ENCODE peak calls at places on chromosomes 1 and 21, in four cellular contexts. One of them, this sample, is unnamed.

GRCh38 chr1:236150291-236150940 is 8.1 kb downstream of the GPR137B start:
- DNase-seq in IMR-90: no peak
- DNase-seq in H1: no peak
- DNase-seq in mesendoderm: no peak
- DNase-seq in this sample: no peak

GRCh38 chr1:99544328-99544727 is 101.6 kb upstream of the PALMD start:
- DNase-seq in IMR-90: peak
- DNase-seq in H1: no peak
- DNase-seq in mesendoderm: no peak
- DNase-seq in this sample: no peak

GRCh38 chr1:228084325-228084724 is 1.8 kb downstream of the ARF1 start:
- DNase-seq in IMR-90: peak
- DNase-seq in H1: no peak
- DNase-seq in mesendoderm: no peak
- DNase-seq in this sample: no peak

GRCh38 chr1:61083799-61084385 is 1.5 kb downstream of the NFIA start:
- DNase-seq in IMR-90: no peak
- DNase-seq in H1: no peak
- DNase-seq in mesendoderm: no peak
- DNase-seq in this sample: no peak

GRCh38 chr1:25140073-25140797 is 92.1 kb downstream of the SYF2 start:
- DNase-seq in IMR-90: no peak
- DNase-seq in H1: no peak
- DNase-seq in mesendoderm: peak
- DNase-seq in this sample: no peak

GRCh38 chr1:941588-942383 is 17.3 kb downstream of the NOC2L start:
- DNase-seq in IMR-90: peak
- DNase-seq in H1: no peak
- DNase-seq in mesendoderm: peak
- DNase-seq in this sample: peak

GRCh38 chr1:56180806-56181205 is 398.6 kb downstream of the PLPP3 start:
- DNase-seq in IMR-90: peak
- DNase-seq in H1: no peak
- DNase-seq in mesendoderm: no peak
- DNase-seq in this sample: no peak

GRCh38 chr1:208159542-208160258 is 84.5 kb downstream of the PLXNA2 start:
- DNase-seq in IMR-90: peak
- DNase-seq in H1: no peak
- DNase-seq in mesendoderm: peak
- DNase-seq in this sample: no peak

GRCh38 chr1:43799656-43800629 is 92.6 kb downstream of the ST3GAL3 start:
- DNase-seq in IMR-90: peak
- DNase-seq in H1: no peak
- DNase-seq in mesendoderm: no peak
- DNase-seq in this sample: no peak

GRCh38 chr21:45889961-45890360 is 91.6 kb upstream of the COL6A1 start:
- DNase-seq in IMR-90: no peak
- DNase-seq in H1: no peak
- DNase-seq in mesendoderm: no peak
- DNase-seq in this sample: no peak

DNA sequence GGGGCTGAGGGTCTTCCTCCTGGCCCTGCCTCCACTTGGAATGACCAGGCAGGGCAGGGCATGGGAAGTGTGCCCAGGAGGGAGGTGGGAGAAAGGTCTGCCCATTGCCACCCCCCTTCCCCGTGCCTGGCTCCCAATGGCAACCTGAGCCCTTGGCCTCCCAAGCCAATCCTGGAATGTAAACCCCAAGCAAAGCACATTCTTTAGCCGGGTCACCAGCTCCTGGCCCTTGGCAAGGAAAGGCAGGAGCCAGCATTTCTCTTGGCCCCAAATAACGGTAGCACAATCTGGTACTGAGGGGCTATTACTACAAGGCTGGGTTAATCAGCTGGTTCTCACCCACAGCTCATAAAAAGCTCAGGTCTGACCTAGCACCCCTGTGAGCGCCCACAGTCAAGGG is 6.9 kb upstream of the NUAK2 start:
- DNase-seq in IMR-90: no peak
- DNase-seq in H1: no peak
- DNase-seq in mesendoderm: no peak
- DNase-seq in this sample: no peak
- H2BK15ac ChIP-seq in IMR-90: peak
- H2BK15ac ChIP-seq in H1: no peak
- H2BK15ac ChIP-seq in mesendoderm: no peak
- H2BK15ac ChIP-seq in this sample: no peak

DNA sequence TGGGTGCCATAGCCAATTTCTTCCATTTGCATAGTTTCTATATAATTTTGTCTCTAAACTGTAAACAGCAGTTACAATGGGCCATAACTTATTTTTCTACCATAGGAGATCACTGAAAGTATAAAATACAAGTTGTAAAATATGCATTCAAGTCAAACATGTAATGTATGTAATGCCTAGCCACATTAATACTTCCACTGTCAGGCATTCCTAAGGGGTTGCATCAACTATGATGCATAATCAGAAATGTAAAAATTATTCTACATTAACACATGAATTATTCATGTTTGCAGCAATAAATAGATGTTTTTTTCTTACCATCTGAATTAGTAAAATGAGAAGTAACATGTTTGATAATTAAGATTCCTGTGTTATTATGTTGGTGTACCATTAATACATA is 560.3 kb upstream of the ZP4 start:
- DNase-seq in IMR-90: no peak
- DNase-seq in H1: no peak
- DNase-seq in mesendoderm: no peak
- DNase-seq in this sample: no peak
- H3K56ac ChIP-seq in IMR-90: no peak
- H3K56ac ChIP-seq in H1: no peak
- H3K56ac ChIP-seq in mesendoderm: no peak
- H3K56ac ChIP-seq in this sample: no peak

GRCh38 chr1:3278416-3279181 is 175.9 kb upstream of the ARHGEF16 start:
- DNase-seq in IMR-90: no peak
- DNase-seq in H1: no peak
- DNase-seq in mesendoderm: no peak
- DNase-seq in this sample: no peak
- H2BK15ac ChIP-seq in IMR-90: no peak
- H2BK15ac ChIP-seq in H1: no peak
- H2BK15ac ChIP-seq in mesendoderm: no peak
- H2BK15ac ChIP-seq in this sample: no peak

DNA sequence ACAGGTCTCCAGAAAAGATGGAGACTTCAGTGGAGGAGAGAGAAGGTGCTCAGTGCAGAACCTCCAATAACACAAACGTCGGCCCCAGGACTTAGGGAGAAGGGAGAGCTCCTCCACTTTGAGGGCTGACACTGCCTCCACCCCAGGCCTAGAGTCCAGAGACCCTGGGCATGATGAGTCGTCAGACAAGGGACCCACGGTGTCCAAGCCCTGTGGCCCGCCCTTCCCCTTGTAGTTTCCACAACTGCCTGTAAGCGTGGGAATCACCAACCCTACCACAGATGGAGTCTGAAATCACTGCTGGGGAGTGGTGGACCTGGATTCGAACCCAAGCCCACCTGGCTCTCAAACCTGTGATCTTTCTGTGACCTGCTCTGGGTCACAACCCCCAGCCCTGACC is 281.1 kb downstream of the NPHP4 start:
- DNase-seq in IMR-90: no peak
- DNase-seq in H1: no peak
- DNase-seq in mesendoderm: no peak
- DNase-seq in this sample: no peak
- H3K56ac ChIP-seq in IMR-90: no peak
- H3K56ac ChIP-seq in H1: no peak
- H3K56ac ChIP-seq in mesendoderm: no peak
- H3K56ac ChIP-seq in this sample: no peak

GRCh38 chr1:150282558-150282958 is 204 bp downstream of the CIART start:
- DNase-seq in IMR-90: peak
- DNase-seq in H1: no peak
- DNase-seq in mesendoderm: no peak
- DNase-seq in this sample: no peak
- H2BK15ac ChIP-seq in IMR-90: peak
- H2BK15ac ChIP-seq in H1: peak
- H2BK15ac ChIP-seq in mesendoderm: no peak
- H2BK15ac ChIP-seq in this sample: no peak

GRCh38 chr1:237228421-237228820 is 186.4 kb downstream of the RYR2 start:
- DNase-seq in IMR-90: no peak
- DNase-seq in H1: no peak
- DNase-seq in mesendoderm: no peak
- DNase-seq in this sample: no peak
- H3K56ac ChIP-seq in IMR-90: no peak
- H3K56ac ChIP-seq in H1: no peak
- H3K56ac ChIP-seq in mesendoderm: no peak
- H3K56ac ChIP-seq in this sample: no peak

DNA sequence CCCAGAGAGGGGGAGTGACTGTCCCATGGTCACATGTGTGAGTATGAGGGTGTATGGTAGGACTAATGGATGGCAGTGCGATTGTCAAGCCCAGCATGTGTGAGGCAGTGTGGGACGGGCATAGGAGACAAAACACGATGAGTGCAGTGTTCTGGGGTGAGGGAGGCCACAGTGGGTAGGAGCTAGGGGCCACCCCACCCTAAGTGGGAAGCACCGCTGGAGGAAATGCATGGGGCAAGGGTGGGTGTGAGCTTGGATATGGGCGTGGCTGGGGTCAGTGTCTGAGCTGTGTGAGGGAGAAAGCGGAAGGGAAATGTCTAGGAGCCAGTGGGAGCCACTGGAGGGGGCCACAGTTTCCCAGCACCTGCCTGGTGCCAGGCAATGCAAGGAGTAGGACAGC is 56.5 kb downstream of the FOXO6 start:
- DNase-seq in IMR-90: no peak
- DNase-seq in H1: no peak
- DNase-seq in mesendoderm: no peak
- DNase-seq in this sample: no peak
- H2BK15ac ChIP-seq in IMR-90: no peak
- H2BK15ac ChIP-seq in H1: no peak
- H2BK15ac ChIP-seq in mesendoderm: no peak
- H2BK15ac ChIP-seq in this sample: no peak

GRCh38 chr1:220272047-220272840 is at the start of gene RAB3GAP2:
- DNase-seq in IMR-90: peak
- DNase-seq in H1: peak
- DNase-seq in mesendoderm: peak
- DNase-seq in this sample: peak

GRCh38 chr1:220271706-220272046 is 577 bp downstream of the RAB3GAP2 start:
- DNase-seq in IMR-90: peak
- DNase-seq in H1: no peak
- DNase-seq in mesendoderm: peak
- DNase-seq in this sample: no peak

GRCh38 chr1:220272841-220273090 is 513 bp upstream of the RAB3GAP2 start:
- DNase-seq in IMR-90: no peak
- DNase-seq in H1: no peak
- DNase-seq in mesendoderm: no peak
- DNase-seq in this sample: no peak

GRCh38 chr1:220275430-220275829 is 3.2 kb upstream of the RAB3GAP2 start:
- DNase-seq in IMR-90: no peak
- DNase-seq in H1: no peak
- DNase-seq in mesendoderm: no peak
- DNase-seq in this sample: no peak

DNA sequence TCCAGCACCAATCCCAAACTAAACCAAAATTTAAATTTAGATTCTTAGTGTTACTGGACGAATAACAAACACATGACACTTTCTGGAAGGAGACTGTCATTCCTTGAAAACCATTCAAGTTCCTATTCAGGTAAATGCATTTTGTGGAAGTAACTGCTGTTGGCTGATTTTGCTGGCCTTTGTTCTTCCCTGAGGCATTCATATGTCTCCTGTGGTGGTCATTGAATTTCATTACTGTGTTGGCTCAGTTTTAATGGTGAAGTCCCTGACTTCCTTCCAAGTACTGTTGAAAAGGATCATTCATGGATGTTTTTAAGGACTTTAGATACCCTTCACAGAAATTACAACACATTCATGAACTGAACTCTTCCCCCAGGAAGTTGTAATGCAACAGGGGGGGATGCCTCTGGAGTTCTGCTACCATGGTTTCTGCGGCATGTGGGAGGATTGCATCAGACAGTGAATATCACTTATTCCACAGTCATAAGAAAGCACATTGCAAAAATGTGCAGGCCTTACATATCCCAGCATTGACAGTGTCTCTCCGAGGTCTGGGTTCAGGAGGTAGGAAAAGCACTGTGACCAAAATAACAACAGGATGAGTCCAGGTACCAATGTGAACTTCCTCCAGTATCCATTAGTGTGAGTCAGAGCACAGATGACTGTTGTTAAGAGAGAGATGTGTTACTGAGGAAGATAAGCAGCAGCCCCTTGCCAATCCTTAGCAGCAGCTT is 2.0 kb upstream of the RAB3GAP2 start:
- DNase-seq in IMR-90: peak
- DNase-seq in H1: no peak
- DNase-seq in mesendoderm: peak
- DNase-seq in this sample: no peak
- H3K56ac ChIP-seq in IMR-90: no peak
- H3K56ac ChIP-seq in H1: no peak
- H3K56ac ChIP-seq in mesendoderm: no peak
- H3K56ac ChIP-seq in this sample: no peak

GRCh38 chr1:177432897-177433296 is 262.1 kb downstream of the BRINP2 start:
- DNase-seq in IMR-90: peak
- DNase-seq in H1: no peak
- DNase-seq in mesendoderm: no peak
- DNase-seq in this sample: no peak
- H2BK15ac ChIP-seq in IMR-90: no peak
- H2BK15ac ChIP-seq in H1: no peak
- H2BK15ac ChIP-seq in mesendoderm: no peak
- H2BK15ac ChIP-seq in this sample: no peak